ENCODE peak calls at places on chromosomes 13 and 19, in seven cellular contexts. I is colonic mucosa, L is pancreas, Y is transverse colon, F is coronary artery, U is AG04449, M is brain microvascular endothelial cell. D is an unnamed sample.
A peak's percentile ranks its signal among the peaks of the same experiment; 100 is the strongest.

GRCh38 chr19:44813331-44814131 is 4.6 kb downstream of the BCAM start:
- DNase-seq in I (no peak), L (no peak), Y (no peak), F (no peak), U (no peak), M (no peak), D (no peak)

GRCh38 chr19:34323433-34324204 is 41.4 kb upstream of the GPI start:
- DNase-seq in I (no peak), L (no peak), Y (no peak), F (no peak), U (no peak), M (no peak), D (no peak)

GRCh38 chr13:87877477-87877876 is 206.3 kb downstream of the SLITRK5 start:
- DNase-seq in I (no peak), L (no peak), Y (no peak), F (no peak), U (no peak), M (no peak), D (no peak)

GRCh38 chr13:46633416-46633815 is 80.4 kb downstream of the LRCH1 start:
- DNase-seq in I (no peak), L (no peak), Y (no peak), F (no peak), U (peak; percentile 42), M (peak; percentile 66), D (no peak)

GRCh38 chr13:106337096-106337495 is 198.4 kb downstream of the EFNB2 start:
- DNase-seq in I (no peak), L (no peak), Y (no peak), F (no peak), U (peak; percentile 14), M (no peak), D (no peak)

GRCh38 chr13:90105276-90105675 is 1242.2 kb upstream of the MIR17HG start:
- DNase-seq in I (no peak), L (no peak), Y (no peak), F (no peak), U (no peak), M (no peak), D (no peak)

GRCh38 chr19:16970821-16971220 is 55.8 kb downstream of the CPAMD8 start:
- DNase-seq in I (no peak), L (no peak), Y (no peak), F (no peak), U (no peak), M (no peak), D (no peak)

GRCh38 chr19:31095100-31095804 is 254.0 kb downstream of the TSHZ3 start:
- DNase-seq in I (no peak), L (no peak), Y (no peak), F (no peak), U (no peak), M (no peak), D (no peak)

GRCh38 chr19:48551437-48552302 is at the start of gene SULT2B1:
- DNase-seq in I (peak; percentile 92), L (peak; percentile 86), Y (peak; percentile 87), F (no peak), U (no peak), M (no peak), D (no peak)

GRCh38 chr13:79966502-79966901 is 374.4 kb downstream of the SPRY2 start:
- DNase-seq in I (no peak), L (no peak), Y (no peak), F (no peak), U (no peak), M (no peak), D (no peak)

GRCh38 chr19:40982594-40983101 is 8.4 kb upstream of the CYP2B6 start:
- DNase-seq in I (no peak), L (no peak), Y (no peak), F (no peak), U (no peak), M (no peak), D (no peak)

GRCh38 chr13:97211357-97211756 is 10.8 kb upstream of the MBNL2 start:
- DNase-seq in I (no peak), L (no peak), Y (no peak), F (no peak), U (no peak), M (no peak), D (no peak)

GRCh38 chr13:110346661-110347067 is 39.6 kb downstream of the COL4A2 start:
- DNase-seq in I (peak; percentile 91), L (no peak), Y (peak; percentile 87), F (peak; percentile 73), U (no peak), M (no peak), D (no peak)

GRCh38 chr13:109655206-109655600 is 131.2 kb downstream of the IRS2 start:
- DNase-seq in I (no peak), L (no peak), Y (no peak), F (no peak), U (no peak), M (no peak), D (no peak)

GRCh38 chr19:7083076-7083956 is 13.8 kb downstream of the ZNF557 start:
- DNase-seq in I (no peak), L (no peak), Y (no peak), F (no peak), U (no peak), M (peak; percentile 5), D (no peak)

GRCh38 chr19:55077106-55077505 is 1.4 kb downstream of the EPS8L1 start:
- DNase-seq in I (no peak), L (no peak), Y (no peak), F (no peak), U (no peak), M (no peak), D (no peak)

GRCh38 chr13:77829963-77830362 is 88.7 kb downstream of the EDNRB start:
- DNase-seq in I (no peak), L (no peak), Y (no peak), F (no peak), U (no peak), M (no peak), D (no peak)

GRCh38 chr13:77828815-77829214 is 89.8 kb downstream of the EDNRB start:
- DNase-seq in I (no peak), L (no peak), Y (no peak), F (no peak), U (no peak), M (no peak), D (no peak)

GRCh38 chr13:77833331-77833863 is 85.2 kb downstream of the EDNRB start:
- DNase-seq in I (no peak), L (no peak), Y (no peak), F (no peak), U (no peak), M (no peak), D (no peak)

GRCh38 chr13:77831870-77832269 is 86.8 kb downstream of the EDNRB start:
- DNase-seq in I (no peak), L (no peak), Y (no peak), F (no peak), U (no peak), M (no peak), D (no peak)

GRCh38 chr13:77832339-77833100 is 86.1 kb downstream of the EDNRB start:
- DNase-seq in I (no peak), L (no peak), Y (no peak), F (no peak), U (no peak), M (no peak), D (no peak)
- H3K4me3 ChIP-seq in I (no peak overlapping the region), L (no peak overlapping the region), Y (no peak overlapping the region), F (no peak overlapping the region), U (no peak overlapping the region), M (no peak overlapping the region), D (no peak overlapping the region)

GRCh38 chr19:984165-984967 is at the start of gene WDR18:
- DNase-seq in I (peak; percentile 94), L (peak; percentile 95), Y (peak; percentile 94), F (peak; percentile 93), U (peak; percentile 14), M (peak; percentile 82), D (peak; percentile 93)
- TF ChIP-seq CTCF in I (no peak), L (no peak), Y (peak; percentile 44), F (no peak), U (no peak), M (no peak), D (no peak)

GRCh38 chr13:58597552-58597951 is 966.0 kb downstream of the PCDH17 start:
- DNase-seq in I (no peak), L (no peak), Y (no peak), F (no peak), U (no peak), M (no peak), D (no peak)

GRCh38 chr13:58592052-58592451 is 960.5 kb downstream of the PCDH17 start:
- DNase-seq in I (no peak), L (no peak), Y (no peak), F (no peak), U (no peak), M (no peak), D (no peak)

GRCh38 chr13:58598241-58598640 is 966.7 kb downstream of the PCDH17 start:
- DNase-seq in I (no peak), L (no peak), Y (no peak), F (no peak), U (no peak), M (no peak), D (no peak)

DNA sequence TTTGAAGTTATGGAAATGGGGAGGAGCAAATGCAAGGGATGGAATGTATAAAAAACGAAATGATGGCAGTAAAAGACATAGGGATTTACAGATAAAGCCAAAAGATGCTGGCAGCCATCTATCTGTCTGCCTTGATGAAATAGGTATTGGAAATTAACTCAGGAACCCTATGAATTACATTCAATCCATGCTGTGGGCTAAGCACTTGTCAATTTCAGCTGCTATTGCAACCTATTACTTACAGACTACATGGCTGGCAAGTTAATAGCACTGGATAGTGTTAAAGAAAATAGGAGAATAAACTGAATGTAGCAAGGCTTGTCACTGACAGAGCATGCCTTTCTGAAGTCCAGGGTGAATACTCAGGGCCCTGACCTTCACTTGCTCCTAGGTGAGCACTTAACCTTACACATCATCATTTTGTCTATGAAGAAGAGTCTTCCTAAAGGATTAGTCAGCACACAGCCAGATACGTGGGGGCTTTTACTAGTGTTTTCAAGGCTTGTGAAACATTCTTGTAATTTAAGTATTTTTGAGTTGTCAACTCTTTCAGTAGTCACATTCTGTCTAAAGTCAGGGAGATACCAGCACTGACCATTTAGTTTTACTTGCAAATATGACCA is 963.5 kb downstream of the PCDH17 start:
- DNase-seq in I (no peak), L (no peak), Y (no peak), F (no peak), U (no peak), M (no peak), D (no peak)
- H3K4me3 ChIP-seq in I (no peak overlapping the region), L (no peak overlapping the region), Y (no peak overlapping the region), F (no peak overlapping the region), U (no peak overlapping the region), M (no peak overlapping the region), D (no peak overlapping the region)

GRCh38 chr19:18939922-18940775 is 868 bp downstream of the HOMER3 start:
- DNase-seq in I (peak; percentile 36), L (peak; percentile 59), Y (peak; percentile 60), F (no peak), U (no peak), M (no peak), D (peak; percentile 83)

GRCh38 chr19:18942692-18943091 is 1.7 kb upstream of the HOMER3 start:
- DNase-seq in I (no peak), L (no peak), Y (no peak), F (no peak), U (no peak), M (no peak), D (no peak)

GRCh38 chr19:18941628-18942354 is 774 bp upstream of the HOMER3 start:
- DNase-seq in I (no peak), L (no peak), Y (no peak), F (no peak), U (no peak), M (no peak), D (no peak)

GRCh38 chr19:18939163-18939562 is 1.9 kb downstream of the HOMER3 start:
- DNase-seq in I (no peak), L (no peak), Y (no peak), F (no peak), U (no peak), M (no peak), D (no peak)

GRCh38 chr19:18940791-18941627 is at the start of gene HOMER3:
- DNase-seq in I (peak; percentile 84), L (peak; percentile 89), Y (peak; percentile 85), F (peak; percentile 82), U (no peak), M (peak; percentile 29), D (peak; percentile 64)
- TF ChIP-seq CTCF in I (no peak), L (no peak), Y (no peak), F (peak; percentile 24), U (peak; percentile 60), M (peak; percentile 56), D (no peak)